ENCODE peak calls at places on chromosome 6, in ten cellular contexts. One of them, this sample, is unnamed. For H3K9me3 and H3K36me3, the result is how much of the 10 kb centered on the place peaks cover.

GRCh38 chr6:30459145-30459544 is 30.2 kb upstream of the HLA-E start:
- DNase-seq in mammary epithelial cell: no peak
- DNase-seq in IMR-90: no peak
- DNase-seq in heart right ventricle: no peak
- DNase-seq in sigmoid colon: no peak
- DNase-seq in ovary: no peak
- DNase-seq in pancreas: no peak
- DNase-seq in aorta: no peak
- DNase-seq in hepatocyte: no peak
- DNase-seq in testis: no peak
- DNase-seq in this sample: no peak

GRCh38 chr6:103002282-103002681 is 1608.8 kb downstream of the GRIK2 start:
- DNase-seq in mammary epithelial cell: no peak
- DNase-seq in IMR-90: no peak
- DNase-seq in heart right ventricle: no peak
- DNase-seq in sigmoid colon: no peak
- DNase-seq in ovary: no peak
- DNase-seq in pancreas: no peak
- DNase-seq in aorta: no peak
- DNase-seq in hepatocyte: peak
- DNase-seq in testis: peak
- DNase-seq in this sample: no peak

GRCh38 chr6:40020166-40020565 is 85.9 kb upstream of the MOCS1 start:
- DNase-seq in mammary epithelial cell: no peak
- DNase-seq in IMR-90: no peak
- DNase-seq in heart right ventricle: no peak
- DNase-seq in sigmoid colon: no peak
- DNase-seq in ovary: no peak
- DNase-seq in pancreas: no peak
- DNase-seq in aorta: no peak
- DNase-seq in hepatocyte: no peak
- DNase-seq in testis: no peak
- DNase-seq in this sample: no peak

GRCh38 chr6:50272611-50273010 is 222.9 kb upstream of the DEFB112 start:
- DNase-seq in mammary epithelial cell: peak
- DNase-seq in IMR-90: no peak
- DNase-seq in heart right ventricle: no peak
- DNase-seq in sigmoid colon: no peak
- DNase-seq in ovary: no peak
- DNase-seq in pancreas: no peak
- DNase-seq in aorta: no peak
- DNase-seq in hepatocyte: no peak
- DNase-seq in testis: no peak
- DNase-seq in this sample: no peak

GRCh38 chr6:108417027-108417426 is 122.2 kb downstream of the AFG1L start:
- DNase-seq in mammary epithelial cell: no peak
- DNase-seq in IMR-90: peak
- DNase-seq in heart right ventricle: no peak
- DNase-seq in sigmoid colon: no peak
- DNase-seq in ovary: no peak
- DNase-seq in pancreas: no peak
- DNase-seq in aorta: no peak
- DNase-seq in hepatocyte: no peak
- DNase-seq in testis: no peak
- DNase-seq in this sample: no peak

GRCh38 chr6:1908784-1909183 is 299.1 kb downstream of the FOXC1 start:
- DNase-seq in mammary epithelial cell: no peak
- DNase-seq in IMR-90: peak
- DNase-seq in heart right ventricle: no peak
- DNase-seq in sigmoid colon: no peak
- DNase-seq in ovary: no peak
- DNase-seq in pancreas: no peak
- DNase-seq in aorta: no peak
- DNase-seq in hepatocyte: no peak
- DNase-seq in testis: no peak
- DNase-seq in this sample: no peak

GRCh38 chr6:3755637-3756515 is 4.4 kb upstream of the PXDC1 start:
- DNase-seq in mammary epithelial cell: no peak
- DNase-seq in IMR-90: no peak
- DNase-seq in heart right ventricle: no peak
- DNase-seq in sigmoid colon: no peak
- DNase-seq in ovary: no peak
- DNase-seq in pancreas: no peak
- DNase-seq in aorta: no peak
- DNase-seq in hepatocyte: no peak
- DNase-seq in testis: no peak
- DNase-seq in this sample: no peak

GRCh38 chr6:135215563-135215962 is 34.5 kb downstream of the MYB start:
- DNase-seq in mammary epithelial cell: no peak
- DNase-seq in IMR-90: no peak
- DNase-seq in heart right ventricle: no peak
- DNase-seq in sigmoid colon: no peak
- DNase-seq in ovary: no peak
- DNase-seq in pancreas: no peak
- DNase-seq in aorta: no peak
- DNase-seq in hepatocyte: no peak
- DNase-seq in testis: no peak
- DNase-seq in this sample: no peak

GRCh38 chr6:77136086-77136485 is 327.2 kb downstream of the HTR1B start:
- DNase-seq in mammary epithelial cell: peak
- DNase-seq in IMR-90: peak
- DNase-seq in heart right ventricle: no peak
- DNase-seq in sigmoid colon: no peak
- DNase-seq in ovary: no peak
- DNase-seq in pancreas: no peak
- DNase-seq in aorta: no peak
- DNase-seq in hepatocyte: no peak
- DNase-seq in testis: no peak
- DNase-seq in this sample: no peak

GRCh38 chr6:53044071-53044470 is 21.1 kb upstream of the FBXO9 start:
- DNase-seq in mammary epithelial cell: no peak
- DNase-seq in IMR-90: peak
- DNase-seq in heart right ventricle: peak
- DNase-seq in sigmoid colon: no peak
- DNase-seq in ovary: no peak
- DNase-seq in pancreas: no peak
- DNase-seq in aorta: no peak
- DNase-seq in hepatocyte: peak
- DNase-seq in testis: no peak
- DNase-seq in this sample: no peak

GRCh38 chr6:21504790-21505189 is 88.8 kb upstream of the SOX4 start:
- DNase-seq in mammary epithelial cell: no peak
- DNase-seq in IMR-90: no peak
- DNase-seq in heart right ventricle: no peak
- DNase-seq in sigmoid colon: no peak
- DNase-seq in ovary: no peak
- DNase-seq in pancreas: no peak
- DNase-seq in aorta: no peak
- DNase-seq in hepatocyte: no peak
- DNase-seq in testis: no peak
- DNase-seq in this sample: no peak

GRCh38 chr6:37667050-37667814 is 30.5 kb downstream of the MDGA1 start:
- DNase-seq in mammary epithelial cell: no peak
- DNase-seq in IMR-90: peak
- DNase-seq in heart right ventricle: no peak
- DNase-seq in sigmoid colon: no peak
- DNase-seq in ovary: no peak
- DNase-seq in pancreas: no peak
- DNase-seq in aorta: no peak
- DNase-seq in hepatocyte: peak
- DNase-seq in testis: no peak
- DNase-seq in this sample: no peak

GRCh38 chr6:106547961-106548453 is 81.3 kb downstream of the RTN4IP1 start:
- DNase-seq in mammary epithelial cell: peak
- DNase-seq in IMR-90: peak
- DNase-seq in heart right ventricle: no peak
- DNase-seq in sigmoid colon: no peak
- DNase-seq in ovary: peak
- DNase-seq in pancreas: no peak
- DNase-seq in aorta: no peak
- DNase-seq in hepatocyte: peak
- DNase-seq in testis: no peak
- DNase-seq in this sample: no peak

GRCh38 chr6:475341-475740 is 83.8 kb downstream of the IRF4 start:
- DNase-seq in mammary epithelial cell: no peak
- DNase-seq in IMR-90: no peak
- DNase-seq in heart right ventricle: no peak
- DNase-seq in sigmoid colon: no peak
- DNase-seq in ovary: no peak
- DNase-seq in pancreas: no peak
- DNase-seq in aorta: no peak
- DNase-seq in hepatocyte: no peak
- DNase-seq in testis: no peak
- DNase-seq in this sample: no peak

GRCh38 chr6:68779366-68779765 is 144.3 kb downstream of the ADGRB3 start:
- DNase-seq in mammary epithelial cell: no peak
- DNase-seq in IMR-90: no peak
- DNase-seq in heart right ventricle: no peak
- DNase-seq in sigmoid colon: no peak
- DNase-seq in ovary: no peak
- DNase-seq in pancreas: no peak
- DNase-seq in aorta: no peak
- DNase-seq in hepatocyte: no peak
- DNase-seq in testis: no peak
- DNase-seq in this sample: no peak
- H3K27ac ChIP-seq in mammary epithelial cell: no peak
- H3K27ac ChIP-seq in IMR-90: no peak
- H3K27ac ChIP-seq in heart right ventricle: no peak
- H3K27ac ChIP-seq in sigmoid colon: no peak
- H3K27ac ChIP-seq in ovary: no peak
- H3K27ac ChIP-seq in pancreas: no peak
- H3K27ac ChIP-seq in aorta: no peak
- H3K27ac ChIP-seq in hepatocyte: no peak
- H3K27ac ChIP-seq in testis: no peak
- H3K27ac ChIP-seq in this sample: no peak

GRCh38 chr6:121633309-121633708 is 197.9 kb downstream of the GJA1 start:
- DNase-seq in mammary epithelial cell: no peak
- DNase-seq in IMR-90: no peak
- DNase-seq in heart right ventricle: no peak
- DNase-seq in sigmoid colon: no peak
- DNase-seq in ovary: no peak
- DNase-seq in pancreas: no peak
- DNase-seq in aorta: no peak
- DNase-seq in hepatocyte: no peak
- DNase-seq in testis: no peak
- DNase-seq in this sample: no peak

GRCh38 chr6:121627761-121628160 is 192.3 kb downstream of the GJA1 start:
- DNase-seq in mammary epithelial cell: peak
- DNase-seq in IMR-90: no peak
- DNase-seq in heart right ventricle: no peak
- DNase-seq in sigmoid colon: no peak
- DNase-seq in ovary: no peak
- DNase-seq in pancreas: no peak
- DNase-seq in aorta: no peak
- DNase-seq in hepatocyte: peak
- DNase-seq in testis: peak
- DNase-seq in this sample: no peak

GRCh38 chr6:121635355-121635754 is 199.9 kb downstream of the GJA1 start:
- DNase-seq in mammary epithelial cell: no peak
- DNase-seq in IMR-90: no peak
- DNase-seq in heart right ventricle: no peak
- DNase-seq in sigmoid colon: no peak
- DNase-seq in ovary: no peak
- DNase-seq in pancreas: no peak
- DNase-seq in aorta: no peak
- DNase-seq in hepatocyte: no peak
- DNase-seq in testis: no peak
- DNase-seq in this sample: no peak

DNA sequence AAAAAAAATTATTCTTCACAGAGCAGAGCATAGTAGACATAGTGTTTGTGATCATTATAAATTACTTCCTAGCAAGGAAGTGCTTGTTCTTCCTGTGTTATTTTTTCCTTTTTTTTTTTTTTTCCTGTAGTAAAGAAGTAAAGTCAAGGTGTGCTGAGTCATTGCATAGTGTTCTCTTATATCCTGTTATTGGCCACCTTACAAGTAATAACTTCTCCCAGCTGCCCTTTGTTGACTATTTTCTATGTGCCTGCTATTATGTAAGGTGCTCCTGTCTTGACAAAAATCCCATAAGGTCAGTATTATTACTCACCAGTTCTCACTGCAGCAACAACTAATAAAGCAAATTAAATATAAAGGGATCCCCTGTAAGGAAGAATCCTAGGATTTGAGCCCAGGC is 195.3 kb downstream of the GJA1 start:
- DNase-seq in mammary epithelial cell: peak
- DNase-seq in IMR-90: no peak
- DNase-seq in heart right ventricle: no peak
- DNase-seq in sigmoid colon: no peak
- DNase-seq in ovary: no peak
- DNase-seq in pancreas: no peak
- DNase-seq in aorta: no peak
- DNase-seq in hepatocyte: no peak
- DNase-seq in testis: no peak
- DNase-seq in this sample: no peak
- H3K9me3 ChIP-seq in mammary epithelial cell: under half
- H3K9me3 ChIP-seq in IMR-90: under half
- H3K9me3 ChIP-seq in heart right ventricle: under half
- H3K9me3 ChIP-seq in sigmoid colon: under half
- H3K9me3 ChIP-seq in ovary: under half
- H3K9me3 ChIP-seq in pancreas: under half
- H3K9me3 ChIP-seq in aorta: under half
- H3K9me3 ChIP-seq in hepatocyte: under half
- H3K9me3 ChIP-seq in testis: under half
- H3K9me3 ChIP-seq in this sample: under half

GRCh38 chr6:44404715-44405099 is 17.2 kb downstream of the CDC5L start:
- DNase-seq in mammary epithelial cell: no peak
- DNase-seq in IMR-90: no peak
- DNase-seq in heart right ventricle: no peak
- DNase-seq in sigmoid colon: no peak
- DNase-seq in ovary: peak
- DNase-seq in pancreas: no peak
- DNase-seq in aorta: no peak
- DNase-seq in hepatocyte: no peak
- DNase-seq in testis: no peak
- DNase-seq in this sample: no peak
- H3K36me3 ChIP-seq in mammary epithelial cell: under half
- H3K36me3 ChIP-seq in IMR-90: under half
- H3K36me3 ChIP-seq in heart right ventricle: half or more
- H3K36me3 ChIP-seq in sigmoid colon: under half
- H3K36me3 ChIP-seq in ovary: under half
- H3K36me3 ChIP-seq in pancreas: half or more
- H3K36me3 ChIP-seq in aorta: under half
- H3K36me3 ChIP-seq in hepatocyte: under half
- H3K36me3 ChIP-seq in testis: under half
- H3K36me3 ChIP-seq in this sample: half or more

DNA sequence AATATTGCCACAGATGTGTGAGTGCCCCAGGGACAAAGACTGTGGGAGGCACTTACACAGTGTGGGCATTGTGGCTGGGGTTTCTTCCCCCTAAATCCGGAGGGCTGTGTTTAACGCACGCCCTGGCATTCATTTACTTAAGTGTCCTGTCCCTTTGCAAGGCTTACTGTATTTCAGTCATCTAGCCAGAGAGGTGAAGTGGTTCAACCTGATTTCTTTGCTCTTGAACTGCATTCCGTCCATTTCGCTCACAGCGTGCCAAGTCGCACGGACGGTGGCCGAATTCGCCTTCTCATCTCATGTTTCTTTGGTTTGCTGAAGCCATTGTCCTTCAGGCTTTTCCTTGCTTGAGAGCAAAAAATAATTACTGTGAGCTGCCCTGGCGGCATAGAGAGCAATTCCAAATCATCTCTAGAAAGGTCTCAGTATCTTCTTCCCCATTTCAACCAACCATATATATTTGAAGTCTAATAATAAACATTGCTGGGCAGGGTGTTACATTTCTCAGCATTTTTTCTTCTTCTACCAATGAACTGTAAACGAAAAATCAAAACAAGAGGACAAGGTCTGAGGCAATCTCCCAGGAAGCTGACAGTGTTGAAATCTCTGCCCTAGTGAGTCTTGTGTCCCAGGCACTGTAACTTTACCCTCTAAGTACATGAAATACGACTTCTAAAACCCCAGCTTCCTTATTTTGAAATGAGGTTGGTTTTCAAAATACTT is 16.9 kb downstream of the SYTL3 start:
- DNase-seq in mammary epithelial cell: no peak
- DNase-seq in IMR-90: peak
- DNase-seq in heart right ventricle: no peak
- DNase-seq in sigmoid colon: peak
- DNase-seq in ovary: no peak
- DNase-seq in pancreas: no peak
- DNase-seq in aorta: no peak
- DNase-seq in hepatocyte: no peak
- DNase-seq in testis: no peak
- DNase-seq in this sample: no peak
- H3K27ac ChIP-seq in mammary epithelial cell: no peak
- H3K27ac ChIP-seq in IMR-90: no peak
- H3K27ac ChIP-seq in heart right ventricle: peak
- H3K27ac ChIP-seq in sigmoid colon: peak
- H3K27ac ChIP-seq in ovary: no peak
- H3K27ac ChIP-seq in pancreas: peak
- H3K27ac ChIP-seq in aorta: no peak
- H3K27ac ChIP-seq in hepatocyte: peak
- H3K27ac ChIP-seq in testis: no peak
- H3K27ac ChIP-seq in this sample: no peak